ENCODE peak calls at places on chromosomes 3 and 15, in six cellular contexts. One of them, this sample, is unnamed.

GRCh38 chr3:61146010-61146569 is 105.2 kb downstream of the FHIT start:
- DNase-seq in activated naive CD4-positive, alpha-beta T cell treated with anti-CD3 and anti-CD28 coated beads, Interleukin-2, amount 10 ng/mL, durations not matched to agents 7 days and 5 days: no peak
- DNase-seq in lung: no peak
- DNase-seq in activated effector memory CD4-positive, alpha-beta T cell treated with Interleukin-2 at 50 U/mL for 16 hours: no peak
- DNase-seq in HFF-Myc: no peak
- DNase-seq in H1: no peak
- DNase-seq in this sample: no peak

GRCh38 chr3:17544632-17545031 is 197.8 kb downstream of the TBC1D5 start:
- DNase-seq in HFF-Myc: no peak
- DNase-seq in activated effector memory CD4-positive, alpha-beta T cell treated with Interleukin-2 at 50 U/mL for 16 hours: no peak
- DNase-seq in H1: no peak
- DNase-seq in activated naive CD4-positive, alpha-beta T cell treated with anti-CD3 and anti-CD28 coated beads, Interleukin-2, amount 10 ng/mL, durations not matched to agents 7 days and 5 days: no peak
- DNase-seq in lung: no peak
- DNase-seq in this sample: no peak

GRCh38 chr3:8607285-8608040 is 37.1 kb downstream of the SSUH2 start:
- DNase-seq in H1: no peak
- DNase-seq in lung: peak
- DNase-seq in activated naive CD4-positive, alpha-beta T cell treated with anti-CD3 and anti-CD28 coated beads, Interleukin-2, amount 10 ng/mL, durations not matched to agents 7 days and 5 days: no peak
- DNase-seq in HFF-Myc: peak
- DNase-seq in activated effector memory CD4-positive, alpha-beta T cell treated with Interleukin-2 at 50 U/mL for 16 hours: no peak
- DNase-seq in this sample: no peak

GRCh38 chr3:2851835-2852234 is 258.3 kb downstream of the IL5RA start:
- DNase-seq in lung: no peak
- DNase-seq in activated naive CD4-positive, alpha-beta T cell treated with anti-CD3 and anti-CD28 coated beads, Interleukin-2, amount 10 ng/mL, durations not matched to agents 7 days and 5 days: no peak
- DNase-seq in H1: no peak
- DNase-seq in HFF-Myc: no peak
- DNase-seq in activated effector memory CD4-positive, alpha-beta T cell treated with Interleukin-2 at 50 U/mL for 16 hours: no peak
- DNase-seq in this sample: no peak

GRCh38 chr15:56460046-56460445 is 4.9 kb downstream of the MNS1 start:
- DNase-seq in activated effector memory CD4-positive, alpha-beta T cell treated with Interleukin-2 at 50 U/mL for 16 hours: no peak
- DNase-seq in lung: no peak
- DNase-seq in HFF-Myc: no peak
- DNase-seq in H1: no peak
- DNase-seq in activated naive CD4-positive, alpha-beta T cell treated with anti-CD3 and anti-CD28 coated beads, Interleukin-2, amount 10 ng/mL, durations not matched to agents 7 days and 5 days: no peak
- DNase-seq in this sample: no peak

GRCh38 chr3:127628426-127628787 is 578 bp upstream of the PODXL2 start:
- DNase-seq in HFF-Myc: no peak
- DNase-seq in lung: no peak
- DNase-seq in activated effector memory CD4-positive, alpha-beta T cell treated with Interleukin-2 at 50 U/mL for 16 hours: no peak
- DNase-seq in activated naive CD4-positive, alpha-beta T cell treated with anti-CD3 and anti-CD28 coated beads, Interleukin-2, amount 10 ng/mL, durations not matched to agents 7 days and 5 days: no peak
- DNase-seq in H1: no peak
- DNase-seq in this sample: no peak

GRCh38 chr15:74489518-74490338 is 28.8 kb upstream of the UBL7 start:
- DNase-seq in HFF-Myc: peak
- DNase-seq in activated naive CD4-positive, alpha-beta T cell treated with anti-CD3 and anti-CD28 coated beads, Interleukin-2, amount 10 ng/mL, durations not matched to agents 7 days and 5 days: peak
- DNase-seq in H1: peak
- DNase-seq in activated effector memory CD4-positive, alpha-beta T cell treated with Interleukin-2 at 50 U/mL for 16 hours: peak
- DNase-seq in lung: peak
- DNase-seq in this sample: no peak

GRCh38 chr15:80174017-80174746 is 21.4 kb downstream of the FAH start:
- DNase-seq in H1: no peak
- DNase-seq in activated naive CD4-positive, alpha-beta T cell treated with anti-CD3 and anti-CD28 coated beads, Interleukin-2, amount 10 ng/mL, durations not matched to agents 7 days and 5 days: no peak
- DNase-seq in HFF-Myc: no peak
- DNase-seq in lung: no peak
- DNase-seq in activated effector memory CD4-positive, alpha-beta T cell treated with Interleukin-2 at 50 U/mL for 16 hours: no peak
- DNase-seq in this sample: peak

GRCh38 chr3:36214460-36214859 is 165.8 kb upstream of the STAC start:
- DNase-seq in activated naive CD4-positive, alpha-beta T cell treated with anti-CD3 and anti-CD28 coated beads, Interleukin-2, amount 10 ng/mL, durations not matched to agents 7 days and 5 days: no peak
- DNase-seq in activated effector memory CD4-positive, alpha-beta T cell treated with Interleukin-2 at 50 U/mL for 16 hours: no peak
- DNase-seq in H1: no peak
- DNase-seq in lung: no peak
- DNase-seq in HFF-Myc: no peak
- DNase-seq in this sample: no peak

GRCh38 chr3:158471639-158472294 is 99.2 kb upstream of the MLF1 start:
- DNase-seq in activated naive CD4-positive, alpha-beta T cell treated with anti-CD3 and anti-CD28 coated beads, Interleukin-2, amount 10 ng/mL, durations not matched to agents 7 days and 5 days: no peak
- DNase-seq in H1: no peak
- DNase-seq in activated effector memory CD4-positive, alpha-beta T cell treated with Interleukin-2 at 50 U/mL for 16 hours: no peak
- DNase-seq in lung: no peak
- DNase-seq in HFF-Myc: peak
- DNase-seq in this sample: peak

GRCh38 chr15:35546581-35547381 is 816 bp upstream of the DPH6 start:
- DNase-seq in HFF-Myc: no peak
- DNase-seq in lung: no peak
- DNase-seq in activated effector memory CD4-positive, alpha-beta T cell treated with Interleukin-2 at 50 U/mL for 16 hours: no peak
- DNase-seq in activated naive CD4-positive, alpha-beta T cell treated with anti-CD3 and anti-CD28 coated beads, Interleukin-2, amount 10 ng/mL, durations not matched to agents 7 days and 5 days: no peak
- DNase-seq in H1: no peak
- DNase-seq in this sample: no peak

GRCh38 chr3:144270100-144270499 is 298.5 kb downstream of the DIPK2A start:
- DNase-seq in lung: no peak
- DNase-seq in HFF-Myc: no peak
- DNase-seq in H1: no peak
- DNase-seq in activated effector memory CD4-positive, alpha-beta T cell treated with Interleukin-2 at 50 U/mL for 16 hours: no peak
- DNase-seq in activated naive CD4-positive, alpha-beta T cell treated with anti-CD3 and anti-CD28 coated beads, Interleukin-2, amount 10 ng/mL, durations not matched to agents 7 days and 5 days: no peak
- DNase-seq in this sample: no peak

GRCh38 chr15:34023932-34024331 is 15.1 kb downstream of the AVEN start:
- DNase-seq in HFF-Myc: no peak
- DNase-seq in lung: no peak
- DNase-seq in H1: no peak
- DNase-seq in activated effector memory CD4-positive, alpha-beta T cell treated with Interleukin-2 at 50 U/mL for 16 hours: no peak
- DNase-seq in activated naive CD4-positive, alpha-beta T cell treated with anti-CD3 and anti-CD28 coated beads, Interleukin-2, amount 10 ng/mL, durations not matched to agents 7 days and 5 days: no peak
- DNase-seq in this sample: no peak

GRCh38 chr3:169116056-169116693 is 547.3 kb downstream of the MECOM start:
- DNase-seq in activated effector memory CD4-positive, alpha-beta T cell treated with Interleukin-2 at 50 U/mL for 16 hours: no peak
- DNase-seq in H1: no peak
- DNase-seq in HFF-Myc: no peak
- DNase-seq in activated naive CD4-positive, alpha-beta T cell treated with anti-CD3 and anti-CD28 coated beads, Interleukin-2, amount 10 ng/mL, durations not matched to agents 7 days and 5 days: no peak
- DNase-seq in lung: no peak
- DNase-seq in this sample: no peak

This sample was measured in BJ.